ENCODE peak calls at places on chromosomes 16 and 17, in seven cellular contexts. W is GDM1; C is effector CD8-positive, alpha-beta T cell; Y is neural crest cell; M is NB4; A is mucosa of gallbladder; N is GM19239. O is an unnamed sample.
A peak's percentile ranks its signal among the peaks of the same experiment; 100 is the strongest.

GRCh38 chr16:88372522-88372921 is 10.2 kb upstream of the ZNF469 start:
- DNase-seq in A (no peak), Y (no peak), C (no peak), M (no peak), W (no peak), N (no peak), O (no peak)

GRCh38 chr17:50151041-50151936 is 812 bp upstream of the PPP1R9B start:
- DNase-seq in Y (peak; percentile 83), C (peak; percentile 70), W (peak; percentile 93), A (peak; percentile 91), M (peak; percentile 94), N (peak; percentile 96), O (peak; percentile 87)

GRCh38 chr16:13307861-13308260 is 406.5 kb downstream of the SHISA9 start:
- DNase-seq in M (no peak), N (no peak), C (no peak), W (no peak), Y (no peak), A (no peak), O (no peak)

GRCh38 chr16:69132424-69133252 is at the start of the genes CHTF8 and UTP4:
- DNase-seq in C (peak; percentile 71), W (peak; percentile 57), A (peak; percentile 82), N (peak; percentile 81), M (peak; percentile 94), Y (peak; percentile 79), O (peak; percentile 89)

GRCh38 chr17:62111562-62112180 is 46.6 kb upstream of the MED13 start:
- DNase-seq in W (no peak), A (no peak), C (no peak), N (no peak), M (no peak), Y (no peak), O (no peak)

GRCh38 chr17:34556384-34556783 is 23.0 kb upstream of the TMEM132E start:
- DNase-seq in C (no peak), Y (peak; percentile 16), M (peak; percentile 42), W (no peak), N (no peak), A (no peak), O (no peak)

GRCh38 chr16:89764711-89765201 is 43.4 kb downstream of the ZNF276 start:
- DNase-seq in C (no peak), N (peak; percentile 83), M (peak; percentile 98), W (no peak), Y (no peak), A (peak; percentile 57), O (peak; percentile 24)

GRCh38 chr16:48384305-48384981 is 770 bp downstream of the SIAH1 start:
- DNase-seq in W (peak; percentile 41), M (peak; percentile 70), C (peak; percentile 8), A (peak; percentile 42), Y (peak; percentile 50), N (peak; percentile 65), O (peak; percentile 6)

GRCh38 chr16:50499254-50499653 is 48.9 kb upstream of the NKD1 start:
- DNase-seq in A (no peak), M (no peak), N (no peak), Y (no peak), C (no peak), W (no peak), O (no peak)

GRCh38 chr17:2685696-2686095 is 25.9 kb downstream of the CLUH start:
- DNase-seq in A (no peak), Y (no peak), C (no peak), W (no peak), M (no peak), N (no peak), O (no peak)

GRCh38 chr16:88971371-88972097 is 5.5 kb downstream of the CBFA2T3 start:
- DNase-seq in C (no peak), M (no peak), W (no peak), Y (no peak), N (no peak), A (no peak), O (no peak)

GRCh38 chr16:81798311-81799137 is 19.4 kb downstream of the PLCG2 start:
- DNase-seq in N (no peak), M (peak; percentile 98), Y (no peak), C (no peak), A (no peak), W (peak; percentile 29), O (peak; percentile 14)

GRCh38 chr16:25031441-25032307 is 16.5 kb upstream of the ARHGAP17 start:
- DNase-seq in N (peak; percentile 88), A (peak; percentile 94), Y (peak; percentile 75), W (peak; percentile 87), C (peak; percentile 94), M (peak; percentile 96), O (peak; percentile 82)

GRCh38 chr16:80121522-80121909 is 419.3 kb upstream of the DYNLRB2 start:
- DNase-seq in M (no peak), N (no peak), Y (no peak), W (no peak), C (no peak), A (no peak), O (no peak)

GRCh38 chr17:46011711-46012505 is 12.9 kb downstream of the STH start:
- DNase-seq in M (no peak), Y (no peak), W (no peak), A (no peak), N (no peak), C (no peak), O (no peak)

GRCh38 chr16:9316615-9317014 is 225.2 kb downstream of the HAPSTR1 start:
- DNase-seq in C (no peak), W (no peak), Y (no peak), A (no peak), N (no peak), M (no peak), O (no peak)

GRCh38 chr16:78212674-78213073 is 113.2 kb downstream of the WWOX start:
- DNase-seq in N (no peak), Y (no peak), M (no peak), W (no peak), A (no peak), C (no peak), O (no peak)